ENCODE peak calls at places on chromosomes 4 and X, in seven cellular contexts. C is naive thymus-derived CD4-positive, alpha-beta T cell; F is NCI-H460; D is stimulated activated CD4-positive, alpha-beta T cell treated with anti-CD3 and anti-CD28 coated beads, Interleukin-4, amount 100 ng/mL, for 48 hours; H is kidney epithelial cell; U is ecto neural progenitor cell; V is ovary. S is an unnamed sample.

GRCh38 chr4:121070274-121070673 is 2.1 kb downstream of the NDNF start:
- DNase-seq in C (no peak), F (no peak), D (no peak), H (no peak), U (peak), V (peak), S (no peak)

GRCh38 chrX:153499258-153499657 is 4.5 kb downstream of the BGN start:
- DNase-seq in C (no peak), F (no peak), D (no peak), H (no peak), U (no peak), V (no peak), S (no peak)

GRCh38 chr4:85496146-85496849 is 21.3 kb downstream of the ARHGAP24 start:
- DNase-seq in C (no peak), F (peak), D (no peak), H (no peak), U (no peak), V (no peak), S (no peak)

GRCh38 chr4:138790993-138791392 is 224.6 kb upstream of the NOCT start:
- DNase-seq in C (no peak), F (no peak), D (no peak), H (no peak), U (no peak), V (no peak), S (no peak)

GRCh38 chr4:5957091-5957490 is 61.1 kb downstream of the C4orf50 start:
- DNase-seq in C (no peak), F (no peak), D (no peak), H (no peak), U (peak), V (no peak), S (no peak)

GRCh38 chr4:105389167-105389566 is 84.7 kb downstream of the PPA2 start:
- DNase-seq in C (no peak), F (no peak), D (no peak), H (no peak), U (no peak), V (no peak), S (no peak)

GRCh38 chr4:148126825-148127224 is 315.4 kb downstream of the NR3C2 start:
- DNase-seq in C (no peak), F (no peak), D (no peak), H (no peak), U (no peak), V (no peak), S (no peak)

GRCh38 chrX:24846551-24847170 is 152.9 kb downstream of the POLA1 start:
- DNase-seq in C (no peak), F (no peak), D (no peak), H (no peak), U (no peak), V (peak), S (no peak)

GRCh38 chr4:10121568-10122097 is 5.0 kb upstream of the WDR1 start:
- DNase-seq in C (no peak), F (no peak), D (no peak), H (no peak), U (no peak), V (no peak), S (no peak)

GRCh38 chr4:52376107-52376704 is 282.9 kb downstream of the USP46 start:
- DNase-seq in C (peak), F (peak), D (peak), H (no peak), U (no peak), V (peak), S (peak)

GRCh38 chr4:18923496-18924161 is 902.1 kb upstream of the LCORL start:
- DNase-seq in C (no peak), F (no peak), D (no peak), H (no peak), U (no peak), V (no peak), S (no peak)

GRCh38 chr4:7929530-7929951 is 10.1 kb downstream of the AFAP1 start:
- DNase-seq in C (no peak), F (no peak), D (no peak), H (no peak), U (peak), V (no peak), S (peak)

GRCh38 chrX:138519296-138519695 is 192.2 kb downstream of the FGF13 start:
- DNase-seq in C (no peak), F (no peak), D (no peak), H (peak), U (no peak), V (no peak), S (no peak)

GRCh38 chr4:140112576-140112975 is 41.4 kb downstream of the MAML3 start:
- DNase-seq in C (no peak), F (no peak), D (no peak), H (no peak), U (no peak), V (no peak), S (no peak)

GRCh38 chr4:71460368-71460767 is 121.5 kb downstream of the SLC4A4 start:
- DNase-seq in C (no peak), F (no peak), D (no peak), H (no peak), U (no peak), V (no peak), S (no peak)

GRCh38 chr4:21469438-21470032 is 479.0 kb downstream of the KCNIP4 start:
- DNase-seq in C (no peak), F (peak), D (no peak), H (no peak), U (no peak), V (no peak), S (no peak)

GRCh38 chrX:627510-627964 is 3.1 kb upstream of the SHOX start:
- DNase-seq in C (no peak), F (no peak), D (no peak), H (no peak), U (no peak), V (no peak), S (no peak)

GRCh38 chr4:133151301-133151680 is 2.2 kb downstream of the PCDH10 start:
- DNase-seq in C (no peak), F (no peak), D (no peak), H (no peak), U (peak), V (no peak), S (no peak)

GRCh38 chr4:41507292-41507933 is 30.5 kb upstream of the LIMCH1 start:
- DNase-seq in C (no peak), F (peak), D (no peak), H (no peak), U (no peak), V (no peak), S (no peak)

GRCh38 chr4:130486186-130486585 is 1390.2 kb downstream of the C4orf33 start:
- DNase-seq in C (no peak), F (no peak), D (no peak), H (no peak), U (no peak), V (no peak), S (no peak)

GRCh38 chr4:94516067-94516466 is 64.3 kb downstream of the PDLIM5 start:
- DNase-seq in C (no peak), F (no peak), D (no peak), H (peak), U (no peak), V (no peak), S (no peak)

GRCh38 chr4:139853309-139853708 is 187.7 kb downstream of the MGST2 start:
- DNase-seq in C (no peak), F (no peak), D (no peak), H (no peak), U (no peak), V (no peak), S (no peak)

GRCh38 chr4:118740869-118741268 is 55.7 kb downstream of the METTL14 start:
- DNase-seq in C (no peak), F (no peak), D (no peak), H (no peak), U (no peak), V (no peak), S (no peak)

GRCh38 chrX:39242187-39242586 is 440.9 kb downstream of the MID1IP1 start:
- DNase-seq in C (peak), F (peak), D (no peak), H (no peak), U (no peak), V (no peak), S (no peak)

GRCh38 chr4:39729557-39729956 is 31.6 kb downstream of the UBE2K start:
- DNase-seq in C (no peak), F (no peak), D (no peak), H (no peak), U (no peak), V (no peak), S (no peak)